ENCODE peak calls at places on chromosomes 4 and X, in six cellular contexts. L is heart left ventricle, N is IMR-90, D is prostate gland, Q is body of pancreas, Z is breast epithelium. H is an unnamed sample. For H3K9me3, the result is how much of the 10 kb centered on the place peaks cover.

GRCh38 chr4:152352645-152353116 is 183.2 kb downstream of the FBXW7 start:
- DNase-seq in L (peak), N (peak), D (peak), Q (peak), Z (peak), H (peak)

GRCh38 chrX:133335027-133335426 is 80.3 kb downstream of the GPC4 start:
- DNase-seq in L (peak), N (peak), D (peak), Q (peak), Z (no peak), H (peak)

GRCh38 chr4:179007758-179008157 is 1565.5 kb upstream of the AGA start:
- DNase-seq in L (no peak), N (no peak), D (no peak), Q (no peak), Z (no peak), H (no peak)

GRCh38 chr4:165359501-165359900 is 19.3 kb upstream of the CPE start:
- DNase-seq in L (no peak), N (no peak), D (no peak), Q (no peak), Z (no peak), H (no peak)

GRCh38 chrX:323721-324628 is 5.4 kb upstream of the GTPBP6 start:
- DNase-seq in L (peak), N (peak), D (no peak), Q (peak), Z (no peak), H (peak)

GRCh38 chr4:85617202-85617601 is 142.3 kb downstream of the ARHGAP24 start:
- DNase-seq in L (no peak), N (no peak), D (no peak), Q (no peak), Z (no peak), H (no peak)

GRCh38 chr4:34178476-34178875 is 2065.8 kb downstream of the ARAP2 start:
- DNase-seq in L (no peak), N (no peak), D (no peak), Q (no peak), Z (no peak), H (no peak)

GRCh38 chr4:128570380-128570779 is 239.1 kb upstream of the JADE1 start:
- DNase-seq in L (no peak), N (peak), D (no peak), Q (peak), Z (no peak), H (peak)

GRCh38 chrX:118497180-118497814 is 1.7 kb downstream of the DOCK11 start:
- DNase-seq in L (no peak), N (no peak), D (no peak), Q (no peak), Z (no peak), H (no peak)

GRCh38 chr4:28357985-28358384 is 1497.3 kb downstream of the STIM2 start:
- DNase-seq in L (no peak), N (peak), D (no peak), Q (no peak), Z (no peak), H (peak)

GRCh38 chrX:44480591-44480990 is 62.1 kb downstream of the FUNDC1 start:
- DNase-seq in L (no peak), N (no peak), D (no peak), Q (no peak), Z (no peak), H (no peak)

GRCh38 chrX:70476934-70477733 is 32.5 kb downstream of the DLG3 start:
- DNase-seq in L (no peak), N (peak), D (peak), Q (peak), Z (peak), H (no peak)

GRCh38 chrX:123277821-123278220 is 93.7 kb downstream of the GRIA3 start:
- DNase-seq in L (no peak), N (no peak), D (no peak), Q (no peak), Z (no peak), H (no peak)

GRCh38 chrX:12978205-12979010 is 3.5 kb downstream of the TMSB4X start:
- DNase-seq in L (no peak), N (peak), D (no peak), Q (peak), Z (peak), H (peak)

DNA sequence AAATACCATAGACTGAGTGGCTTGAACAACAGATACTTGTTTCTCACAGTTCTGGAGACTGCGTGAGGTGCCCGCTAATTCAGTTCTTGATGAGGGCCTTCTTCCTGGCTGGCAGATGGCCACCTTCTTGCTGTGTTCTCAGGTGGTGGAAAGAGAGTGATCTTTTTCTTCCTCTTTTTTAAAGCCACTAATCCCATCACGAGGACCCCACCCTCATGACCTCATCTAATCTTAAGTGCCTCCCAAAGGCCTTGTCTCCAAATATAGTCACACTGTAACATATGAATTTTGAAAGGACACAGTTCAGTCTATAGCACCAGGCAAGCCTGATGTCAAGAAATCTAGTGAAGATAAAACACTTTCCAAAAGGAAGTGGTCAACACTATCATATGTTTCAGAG is 12.4 kb downstream of the VAMP7 start:
- DNase-seq in L (no peak), N (no peak), D (no peak), Q (no peak), Z (no peak), H (no peak)
- H3K9me3 ChIP-seq in L (under half), N (under half), D (under half), Q (under half), Z (under half), H (under half)

GRCh38 chr4:163284304-163284703 is 48.1 kb downstream of the NPY1R start:
- DNase-seq in L (no peak), N (no peak), D (no peak), Q (no peak), Z (no peak), H (no peak)

GRCh38 chr4:163273922-163274321 is 58.5 kb downstream of the NPY1R start:
- DNase-seq in L (no peak), N (no peak), D (no peak), Q (no peak), Z (no peak), H (no peak)

GRCh38 chr4:163280703-163281519 is 51.5 kb downstream of the NPY1R start:
- DNase-seq in L (no peak), N (no peak), D (no peak), Q (no peak), Z (no peak), H (no peak)

DNA sequence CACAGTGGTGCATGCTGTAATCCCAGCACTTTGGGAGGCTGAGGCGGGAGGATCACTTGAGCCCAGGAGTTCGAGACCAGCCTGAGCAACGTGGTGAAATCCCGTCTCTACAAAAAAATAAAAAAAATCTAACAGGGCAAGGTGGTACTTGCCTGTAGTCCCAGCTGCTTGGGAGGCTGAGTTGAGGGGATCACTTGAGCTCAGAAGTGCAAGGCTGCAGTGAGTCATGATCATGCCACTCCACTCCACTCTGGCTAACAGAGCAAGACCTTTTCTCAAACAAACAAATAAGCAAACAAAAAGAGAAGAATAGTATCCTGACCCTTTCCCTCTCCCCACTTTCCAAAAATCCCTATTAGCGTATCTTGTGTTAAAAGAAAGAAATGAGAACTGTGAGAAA is 52.7 kb downstream of the NPY1R start:
- DNase-seq in L (no peak), N (no peak), D (no peak), Q (no peak), Z (no peak), H (no peak)
- H3K4me3 ChIP-seq in L (no peak), N (no peak), D (no peak), Q (no peak), Z (no peak), H (no peak)

GRCh38 chr4:185657191-185657590 is 121.9 kb upstream of the PDLIM3 start:
- DNase-seq in L (no peak), N (no peak), D (no peak), Q (no peak), Z (no peak), H (no peak)

GRCh38 chr4:185654965-185655554 is 119.8 kb upstream of the PDLIM3 start:
- DNase-seq in L (no peak), N (no peak), D (no peak), Q (no peak), Z (no peak), H (no peak)

GRCh38 chr4:185654311-185654710 is 119.0 kb upstream of the PDLIM3 start:
- DNase-seq in L (no peak), N (no peak), D (no peak), Q (no peak), Z (no peak), H (no peak)

GRCh38 chr4:185657699-185658098 is 122.4 kb upstream of the PDLIM3 start:
- DNase-seq in L (no peak), N (no peak), D (no peak), Q (no peak), Z (no peak), H (no peak)

GRCh38 chr4:185656467-185656890 is 121.2 kb upstream of the PDLIM3 start:
- DNase-seq in L (peak), N (peak), D (peak), Q (peak), Z (peak), H (no peak)
- TF ChIP-seq POLR2A in L (no peak), N (no peak), D (no peak), Q (no peak), Z (no peak), H (no peak)

DNA sequence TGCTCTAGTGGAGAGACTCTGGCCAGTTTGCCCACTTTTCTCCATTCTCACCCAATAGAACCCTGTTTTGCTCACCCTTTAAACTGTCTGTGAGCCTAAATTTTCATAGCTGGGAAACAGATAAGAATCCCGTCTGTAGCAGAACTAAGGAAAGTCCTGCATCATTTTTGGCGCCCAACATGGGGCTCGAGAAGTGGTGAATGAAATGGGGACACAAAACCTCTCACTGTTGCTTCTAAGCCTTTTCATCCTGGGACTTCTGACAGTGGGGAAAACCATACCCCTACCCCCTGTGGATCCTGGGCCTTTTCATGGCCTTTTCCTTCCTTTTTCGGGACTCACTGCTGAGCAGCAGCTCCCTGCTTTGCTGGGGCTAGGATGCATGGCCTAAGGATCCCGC is 189.9 kb downstream of the INPP4B start:
- DNase-seq in L (no peak), N (no peak), D (no peak), Q (no peak), Z (no peak), H (no peak)
- H3K9me3 ChIP-seq in L (half or more), N (under half), D (under half), Q (under half), Z (half or more), H (under half)

GRCh38 chr4:107098403-107098802 is 62.3 kb upstream of the DKK2 start:
- DNase-seq in L (no peak), N (no peak), D (peak), Q (no peak), Z (no peak), H (no peak)
- H3K4me3 ChIP-seq in L (no peak), N (no peak), D (no peak), Q (no peak), Z (no peak), H (no peak)